ENCODE peak calls at places on chromosome 13, in six cellular contexts. O is fibroblast of lung; M is H1; H is CD8-positive, alpha-beta T cell; X is ascending aorta; N is uterus. F is an unnamed sample.

GRCh38 chr13:34001357-34001756 is 183.4 kb downstream of the RFC3 start:
- DNase-seq in H (no peak), M (no peak), N (no peak), O (no peak), X (no peak), F (no peak)

GRCh38 chr13:80873589-80873988 is 532.7 kb upstream of the SPRY2 start:
- DNase-seq in O (no peak), N (no peak), X (no peak), H (no peak), M (no peak), F (no peak)

GRCh38 chr13:96575423-96576320 is 418.6 kb downstream of the OXGR1 start:
- DNase-seq in X (no peak), O (no peak), H (no peak), N (no peak), M (no peak), F (no peak)

GRCh38 chr13:91576590-91576989 is 178.2 kb downstream of the GPC5 start:
- DNase-seq in X (no peak), O (no peak), N (no peak), M (peak; percentile 63), H (no peak), F (no peak)

GRCh38 chr13:43244482-43244881 is 221.1 kb downstream of the DNAJC15 start:
- DNase-seq in H (no peak), X (no peak), M (no peak), N (no peak), O (no peak), F (no peak)

GRCh38 chr13:108961542-108962125 is 332.2 kb downstream of the MYO16 start:
- DNase-seq in M (no peak), N (no peak), H (no peak), O (peak; percentile 74), X (no peak), F (no peak)

GRCh38 chr13:75319244-75319643 is 162.7 kb downstream of the TBC1D4 start:
- DNase-seq in M (no peak), H (no peak), X (no peak), N (no peak), O (no peak), F (no peak)

GRCh38 chr13:98564204-98564603 is 12.7 kb downstream of the STK24 start:
- DNase-seq in H (no peak), O (no peak), N (no peak), M (no peak), X (no peak), F (no peak)

DNA sequence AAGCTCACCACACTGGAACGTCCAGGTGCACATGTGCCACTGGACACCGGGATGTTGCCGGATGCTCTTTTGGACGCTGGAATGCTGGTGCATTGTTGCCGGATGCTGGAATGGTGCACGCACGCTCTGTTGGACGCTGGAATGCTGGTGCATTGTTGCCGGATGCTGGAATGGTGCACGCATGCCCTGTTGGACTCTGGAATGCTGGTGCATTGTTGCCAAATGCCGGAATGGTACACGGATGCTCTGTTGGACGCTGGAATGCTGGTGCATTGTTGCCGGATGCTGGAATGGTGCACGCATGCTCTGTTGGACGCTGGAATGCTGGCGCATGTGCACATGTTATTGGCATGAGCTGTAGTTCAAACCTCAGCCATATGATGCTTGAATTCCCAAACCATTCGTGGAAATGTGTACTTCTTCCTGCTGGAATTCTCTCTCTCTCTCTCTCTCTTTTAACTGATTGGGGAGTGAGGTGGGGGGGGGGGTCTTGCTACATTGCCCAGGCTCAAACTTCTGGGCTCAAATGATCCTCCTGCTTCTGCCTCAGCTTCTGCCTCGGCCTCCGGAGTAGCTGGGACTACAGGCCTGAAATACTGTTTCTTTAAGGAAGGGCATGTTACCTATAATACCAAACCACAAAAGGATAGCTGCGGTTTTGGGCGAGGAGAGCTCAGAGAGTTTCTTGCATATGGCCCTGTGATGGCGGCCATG is 1.2 kb upstream of the MCF2L start:
- DNase-seq in N (no peak), M (no peak), H (no peak), O (no peak), X (no peak), F (no peak)
- H3K4me3 ChIP-seq in N (no peak overlapping the region), M (peak overlapping the region; percentile 45), H (peak overlapping the region; percentile 66), O (no peak overlapping the region), X (peak overlapping the region; percentile 65), F (peak overlapping the region; percentile 26)

GRCh38 chr13:73722120-73722519 is 412.1 kb downstream of the KLF12 start:
- DNase-seq in H (no peak), M (no peak), N (no peak), X (no peak), O (peak; percentile 46), F (no peak)
- TF ChIP-seq CTCF in H (peak; percentile 23), M (peak; percentile 33), N (no peak), X (no peak), O (peak; percentile 38), F (no peak)

GRCh38 chr13:40586886-40587285 is 79.6 kb downstream of the FOXO1 start:
- DNase-seq in N (no peak), O (peak; percentile 28), H (no peak), M (no peak), X (no peak), F (no peak)
- H3K27ac ChIP-seq in N (no peak overlapping the region), O (no peak overlapping the region), H (no peak overlapping the region), M (no peak overlapping the region), X (peak overlapping the region; percentile 18), F (peak overlapping the region; percentile 32)

DNA sequence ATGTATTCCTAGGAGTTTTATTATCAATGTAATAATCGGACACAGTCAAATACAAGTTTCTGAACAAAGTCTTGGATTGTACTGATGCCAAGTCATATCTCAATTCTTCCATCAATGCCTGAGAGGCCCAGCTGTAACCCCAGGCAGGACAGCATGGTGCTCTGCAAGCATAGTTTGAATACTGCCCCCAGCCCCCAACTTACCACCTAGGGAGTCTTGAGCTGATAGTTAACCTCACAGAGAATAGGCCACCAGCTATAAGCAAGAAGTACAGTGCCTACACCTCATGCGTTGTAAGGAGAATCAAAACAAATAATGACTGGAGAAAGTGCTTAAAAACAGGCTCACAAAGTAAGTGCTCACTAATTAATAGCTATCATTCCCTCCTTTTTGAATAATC is 2.7 kb downstream of the PROSER1 start:
- DNase-seq in M (no peak), N (no peak), H (no peak), O (no peak), X (no peak), F (no peak)
- H3K4me3 ChIP-seq in M (peak overlapping the region; percentile 94), N (no peak overlapping the region), H (peak overlapping the region; percentile 93), O (peak overlapping the region; percentile 98), X (peak overlapping the region; percentile 100), F (peak overlapping the region; percentile 96)

GRCh38 chr13:51731759-51732158 is 72.2 kb downstream of the DHRS12 start:
- DNase-seq in H (no peak), N (no peak), X (no peak), M (no peak), O (peak; percentile 83), F (no peak)
- TF ChIP-seq CTCF in H (no peak), N (peak; percentile 43), X (peak; percentile 50), M (no peak), O (peak; percentile 61), F (peak; percentile 43)

DNA sequence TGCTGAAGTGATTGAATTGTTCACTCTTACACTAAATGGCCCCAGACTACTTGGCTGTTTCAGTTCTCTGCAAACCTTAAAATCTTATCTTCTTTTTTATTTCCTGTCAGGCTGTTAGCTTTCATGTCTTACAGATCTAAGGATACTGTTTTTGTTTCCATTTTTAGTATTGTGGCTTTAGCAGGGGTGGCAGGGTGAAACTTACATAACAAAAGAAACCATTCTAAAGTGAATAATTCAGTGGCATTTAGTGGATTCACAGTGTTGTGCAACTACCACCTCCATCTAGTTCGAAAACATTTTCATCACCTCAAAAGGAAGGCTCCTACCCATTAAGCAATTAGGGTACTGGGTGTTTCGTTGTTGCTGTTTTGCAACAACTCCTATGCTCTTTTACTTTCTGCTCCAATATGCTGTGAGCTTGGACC is 19.8 kb downstream of the TMEM272 start:
- DNase-seq in N (no peak), O (no peak), X (no peak), M (no peak), H (no peak), F (no peak)
- H3K27ac ChIP-seq in N (peak overlapping the region; percentile 69), O (no peak overlapping the region), X (no peak overlapping the region), M (no peak overlapping the region), H (peak overlapping the region; percentile 64), F (no peak overlapping the region)

GRCh38 chr13:40652588-40652940 is 13.9 kb downstream of the FOXO1 start:
- DNase-seq in O (no peak), N (no peak), X (no peak), M (no peak), H (no peak), F (no peak)
- H3K4me3 ChIP-seq in O (no peak overlapping the region), N (no peak overlapping the region), X (no peak overlapping the region), M (no peak overlapping the region), H (no peak overlapping the region), F (no peak overlapping the region)